ENCODE peak calls at places on chromosomes 16 and 17, in eight cellular contexts. One of them, this sample, is unnamed.

GRCh38 chr16:67842509-67843342 is 606 bp downstream of the THAP11 start:
- DNase-seq in T-helper 9 cell: peak
- DNase-seq in NCI-H524: peak
- DNase-seq in HuH-7: peak
- DNase-seq in dorsolateral prefrontal cortex: peak
- DNase-seq in SK-N-DZ: peak
- DNase-seq in cardiac muscle cell: peak
- DNase-seq in SW480: peak
- DNase-seq in this sample: peak

GRCh38 chr16:48013476-48013875 is 142.3 kb downstream of the ABCC12 start:
- DNase-seq in SK-N-DZ: no peak
- DNase-seq in dorsolateral prefrontal cortex: no peak
- DNase-seq in SW480: no peak
- DNase-seq in HuH-7: no peak
- DNase-seq in cardiac muscle cell: peak
- DNase-seq in NCI-H524: no peak
- DNase-seq in T-helper 9 cell: no peak
- DNase-seq in this sample: no peak

GRCh38 chr17:57783338-57783742 is 38.2 kb upstream of the CCDC182 start:
- DNase-seq in cardiac muscle cell: peak
- DNase-seq in SK-N-DZ: peak
- DNase-seq in dorsolateral prefrontal cortex: peak
- DNase-seq in HuH-7: peak
- DNase-seq in SW480: peak
- DNase-seq in NCI-H524: peak
- DNase-seq in T-helper 9 cell: peak
- DNase-seq in this sample: peak

GRCh38 chr16:76943936-76944335 is 247.1 kb upstream of the MON1B start:
- DNase-seq in dorsolateral prefrontal cortex: no peak
- DNase-seq in cardiac muscle cell: peak
- DNase-seq in T-helper 9 cell: no peak
- DNase-seq in SK-N-DZ: no peak
- DNase-seq in NCI-H524: peak
- DNase-seq in SW480: no peak
- DNase-seq in HuH-7: no peak
- DNase-seq in this sample: no peak

GRCh38 chr17:279776-280175 is 72.8 kb downstream of the RPH3AL start:
- DNase-seq in NCI-H524: no peak
- DNase-seq in T-helper 9 cell: no peak
- DNase-seq in SK-N-DZ: no peak
- DNase-seq in cardiac muscle cell: no peak
- DNase-seq in SW480: no peak
- DNase-seq in HuH-7: no peak
- DNase-seq in dorsolateral prefrontal cortex: no peak
- DNase-seq in this sample: no peak

GRCh38 chr17:45137561-45138305 is 2.2 kb downstream of the ACBD4 start:
- DNase-seq in T-helper 9 cell: no peak
- DNase-seq in NCI-H524: no peak
- DNase-seq in dorsolateral prefrontal cortex: no peak
- DNase-seq in SK-N-DZ: no peak
- DNase-seq in cardiac muscle cell: no peak
- DNase-seq in SW480: no peak
- DNase-seq in HuH-7: no peak
- DNase-seq in this sample: no peak

GRCh38 chr17:47200325-47200663 is 8.9 kb upstream of the MYL4 start:
- DNase-seq in NCI-H524: no peak
- DNase-seq in dorsolateral prefrontal cortex: no peak
- DNase-seq in SK-N-DZ: no peak
- DNase-seq in SW480: no peak
- DNase-seq in HuH-7: no peak
- DNase-seq in T-helper 9 cell: no peak
- DNase-seq in cardiac muscle cell: no peak
- DNase-seq in this sample: peak

GRCh38 chr16:73196670-73197069 is 148.7 kb upstream of the ZFHX3 start:
- DNase-seq in SW480: peak
- DNase-seq in dorsolateral prefrontal cortex: no peak
- DNase-seq in HuH-7: peak
- DNase-seq in T-helper 9 cell: no peak
- DNase-seq in NCI-H524: peak
- DNase-seq in SK-N-DZ: peak
- DNase-seq in cardiac muscle cell: peak
- DNase-seq in this sample: peak

GRCh38 chr16:49930841-49931240 is 74.9 kb upstream of the ZNF423 start:
- DNase-seq in NCI-H524: no peak
- DNase-seq in HuH-7: no peak
- DNase-seq in SK-N-DZ: no peak
- DNase-seq in cardiac muscle cell: no peak
- DNase-seq in SW480: no peak
- DNase-seq in dorsolateral prefrontal cortex: no peak
- DNase-seq in T-helper 9 cell: no peak
- DNase-seq in this sample: no peak

GRCh38 chr17:56130030-56130429 is 23.2 kb upstream of the ANKFN1 start:
- DNase-seq in cardiac muscle cell: no peak
- DNase-seq in NCI-H524: no peak
- DNase-seq in HuH-7: no peak
- DNase-seq in T-helper 9 cell: no peak
- DNase-seq in SW480: no peak
- DNase-seq in SK-N-DZ: no peak
- DNase-seq in dorsolateral prefrontal cortex: no peak
- DNase-seq in this sample: no peak

GRCh38 chr17:45371414-45372324 is 54.8 kb upstream of the MAP3K14 start:
- DNase-seq in HuH-7: peak
- DNase-seq in T-helper 9 cell: no peak
- DNase-seq in SK-N-DZ: no peak
- DNase-seq in SW480: peak
- DNase-seq in cardiac muscle cell: peak
- DNase-seq in dorsolateral prefrontal cortex: peak
- DNase-seq in NCI-H524: peak
- DNase-seq in this sample: no peak

GRCh38 chr16:78629173-78629572 is 529.7 kb downstream of the WWOX start:
- DNase-seq in NCI-H524: no peak
- DNase-seq in SK-N-DZ: no peak
- DNase-seq in SW480: no peak
- DNase-seq in HuH-7: no peak
- DNase-seq in dorsolateral prefrontal cortex: no peak
- DNase-seq in T-helper 9 cell: no peak
- DNase-seq in cardiac muscle cell: no peak
- DNase-seq in this sample: no peak

This sample was measured in GM12865.